ENCODE peak calls at places on chromosomes 5 and 9, in seven cellular contexts. E is CD8-positive, alpha-beta memory T cell; O is GM23248; M is NCI-H1092; H is ACHN; L is Peyer's patch; F is activated T-helper 9 cell treated with anti-CD3 and anti-CD28 coated beads, Interleukin-2, amount 50 U/mL, for 16 hours. C is an unnamed sample.

GRCh38 chr5:50958852-50959457 is 292.5 kb downstream of the PARP8 start:
- DNase-seq in F (no peak), O (peak), L (peak), E (no peak), H (peak), M (peak), C (no peak)

GRCh38 chr5:174532453-174533126 is 191.8 kb upstream of the MSX2 start:
- DNase-seq in F (no peak), H (peak), E (no peak), O (peak), M (no peak), L (peak), C (no peak)

GRCh38 chr5:128498844-128499455 is 39.1 kb downstream of the FBN2 start:
- DNase-seq in L (no peak), F (no peak), E (no peak), M (no peak), H (peak), O (peak), C (no peak)

GRCh38 chr9:131402738-131403492 is 9.0 kb downstream of the PRRC2B start:
- DNase-seq in E (no peak), L (peak), F (no peak), M (peak), H (peak), O (peak), C (no peak)

GRCh38 chr9:88313364-88314220 is 74.7 kb upstream of the SPIN1 start:
- DNase-seq in L (no peak), F (peak), E (no peak), O (no peak), H (no peak), M (no peak), C (no peak)

GRCh38 chr5:91521313-91521712 is 138.2 kb upstream of the ARRDC3 start:
- DNase-seq in O (peak), L (no peak), E (no peak), M (no peak), H (no peak), F (no peak), C (no peak)

GRCh38 chr9:89185980-89186379 is 7.4 kb upstream of the SHC3 start:
- DNase-seq in F (no peak), L (peak), O (peak), H (peak), M (no peak), E (no peak), C (no peak)

GRCh38 chr9:120571443-120572257 is 8.3 kb downstream of the CDK5RAP2 start:
- DNase-seq in O (peak), F (no peak), M (no peak), L (no peak), E (no peak), H (no peak), C (no peak)

GRCh38 chr9:18791074-18791473 is 241.9 kb downstream of the SAXO1 start:
- DNase-seq in M (no peak), O (no peak), E (no peak), H (peak), F (no peak), L (no peak), C (no peak)

GRCh38 chr9:83327323-83327722 is 210.9 kb downstream of the FRMD3 start:
- DNase-seq in M (no peak), F (no peak), O (peak), L (no peak), H (peak), E (no peak), C (no peak)

GRCh38 chr5:136046231-136046630 is 17.4 kb downstream of the TGFBI start:
- DNase-seq in M (no peak), L (no peak), O (no peak), E (no peak), F (no peak), H (no peak), C (no peak)

GRCh38 chr9:93257808-93258331 is 73.9 kb downstream of the WNK2 start:
- DNase-seq in M (no peak), E (no peak), L (peak), O (no peak), F (no peak), H (no peak), C (no peak)

C was measured in natural killer cell treated with Interleukin-12 subunit alpha and Interleukin-12 subunit beta and Interleukin-15 and Interleukin-18, amount 100 ng/mL, for 72 hours.